ENCODE peak calls at places on chromosomes 7 and 10, in eight cellular contexts. S, C, I, U, L, N, M and Q are unnamed samples.

GRCh38 chr7:22156205-22156604 is 200.7 kb downstream of the RAPGEF5 start:
- DNase-seq in C (no peak), I (no peak), M (no peak), L (peak), U (peak), N (no peak), S (peak), Q (no peak)

GRCh38 chr7:95317546-95317945 is 6.8 kb downstream of the PON1 start:
- DNase-seq in N (no peak), C (no peak), L (no peak), M (no peak), S (no peak), U (no peak), I (no peak), Q (no peak)

GRCh38 chr10:21402606-21403083 is 122.8 kb downstream of the SKIDA1 start:
- DNase-seq in S (peak), I (no peak), U (peak), L (no peak), C (no peak), N (no peak), M (peak), Q (no peak)

GRCh38 chr10:6721480-6721879 is 141.4 kb upstream of the PRKCQ start:
- DNase-seq in S (peak), C (no peak), L (peak), N (no peak), U (peak), I (no peak), M (peak), Q (no peak)

GRCh38 chr7:4650471-4651047 is 31.5 kb upstream of the FOXK1 start:
- DNase-seq in C (no peak), I (no peak), L (no peak), N (no peak), M (peak), S (peak), U (peak), Q (no peak)

GRCh38 chr10:88091490-88092061 is 228.2 kb downstream of the PTEN start:
- DNase-seq in S (no peak), N (no peak), C (no peak), L (no peak), I (peak), U (no peak), M (no peak), Q (no peak)

GRCh38 chr7:92260248-92260781 is 14.5 kb downstream of the ANKIB1 start:
- DNase-seq in M (no peak), L (no peak), S (no peak), I (no peak), C (no peak), N (no peak), U (peak), Q (no peak)

GRCh38 chr10:103104721-103105120 is 88.4 kb downstream of the NT5C2 start:
- DNase-seq in U (no peak), I (no peak), M (no peak), L (no peak), N (no peak), C (no peak), S (no peak), Q (no peak)

GRCh38 chr10:114096864-114097263 is 53.2 kb downstream of the ADRB1 start:
- DNase-seq in C (no peak), N (no peak), S (no peak), L (no peak), U (no peak), M (no peak), I (no peak), Q (no peak)

GRCh38 chr10:129963076-129963830 is 821 bp downstream of the EBF3 start:
- DNase-seq in U (peak), I (no peak), M (no peak), C (no peak), N (no peak), S (peak), L (no peak), Q (no peak)